ENCODE peak calls at places on chromosomes 16 and 17, in seven cellular contexts. B, N, S, R, X, F and P are unnamed samples.

GRCh38 chr17:32596666-32597065 is 109.9 kb downstream of the CDK5R1 start:
- DNase-seq in B (no peak), F (no peak), N (no peak), X (peak; percentile 26), R (no peak), S (no peak), P (no peak)

GRCh38 chr17:83064021-83064731 is 15.2 kb upstream of the METRNL start:
- DNase-seq in X (no peak), B (no peak), R (peak; percentile 24), N (no peak), S (peak; percentile 12), F (no peak), P (no peak)

GRCh38 chr16:53261276-53261675 is 173.0 kb upstream of the RBL2 start:
- DNase-seq in B (no peak), N (no peak), F (no peak), S (no peak), R (no peak), X (no peak), P (no peak)

GRCh38 chr16:66152841-66153525 is 213.5 kb upstream of the CDH5 start:
- DNase-seq in B (peak; percentile 87), S (no peak), N (no peak), F (no peak), R (no peak), X (no peak), P (no peak)

GRCh38 chr17:33500141-33500540 is 207.0 kb upstream of the ASIC2 start:
- DNase-seq in B (no peak), X (no peak), N (no peak), R (no peak), F (no peak), S (no peak), P (no peak)

GRCh38 chr17:7260601-7261376 is 1.5 kb downstream of the CLDN7 start:
- DNase-seq in R (peak; percentile 47), N (no peak), S (peak; percentile 39), B (no peak), X (peak; percentile 80), F (no peak), P (no peak)

GRCh38 chr16:85126731-85127662 is 14.7 kb upstream of the CIBAR2 start:
- DNase-seq in N (no peak), R (no peak), S (peak; percentile 62), X (peak; percentile 37), F (no peak), B (peak; percentile 81), P (no peak)

GRCh38 chr17:71632328-71632727 is 488.5 kb upstream of the SOX9 start:
- DNase-seq in F (no peak), R (no peak), B (no peak), X (no peak), N (peak; percentile 92), S (no peak), P (no peak)

GRCh38 chr17:35448214-35448898 is at the start of gene SLFN13:
- DNase-seq in N (no peak), R (peak; percentile 87), X (peak; percentile 97), F (peak; percentile 69), B (no peak), S (peak; percentile 86), P (no peak)

GRCh38 chr17:81346908-81347349 is 48.3 kb upstream of the BAHCC1 start:
- DNase-seq in B (no peak), R (no peak), S (no peak), F (no peak), N (no peak), X (no peak), P (no peak)

DNA sequence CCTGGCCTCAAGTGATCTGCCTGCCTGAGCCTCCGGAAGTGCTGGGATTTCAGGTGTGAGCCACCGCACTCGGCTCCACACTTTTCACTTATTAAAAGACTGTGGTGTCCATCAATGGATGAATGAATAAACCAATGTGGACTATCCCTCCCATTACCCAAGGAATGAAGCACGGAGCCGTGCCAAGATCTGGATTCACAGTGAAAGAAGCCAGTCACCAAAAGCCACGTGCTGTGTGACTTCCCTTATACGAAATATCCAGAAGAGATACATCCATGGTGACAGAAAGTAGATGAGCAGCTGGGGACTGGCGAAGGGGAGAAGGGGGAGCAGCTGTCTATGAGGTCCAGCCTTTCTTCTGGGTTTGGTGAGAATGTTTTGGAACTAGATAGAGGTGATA is 48.2 kb upstream of the STH start:
- DNase-seq in R (no peak), F (no peak), N (no peak), S (no peak), X (no peak), B (no peak), P (no peak)
- H3K27me3 ChIP-seq in R (peaks cover 26% of the 10 kb centered on the region), F (peaks cover 11% of the 10 kb centered on the region), N (no peaks in the 10 kb centered on the region), S (no peaks in the 10 kb centered on the region), X (no peaks in the 10 kb centered on the region), B (peaks cover 35% of the 10 kb centered on the region), P (no peaks in the 10 kb centered on the region)

GRCh38 chr17:48571024-48571818 is 6.9 kb downstream of the HOXB4 start:
- DNase-seq in B (no peak), R (no peak), F (no peak), N (no peak), S (no peak), X (no peak), P (no peak)

GRCh38 chr17:48571826-48572417 is 6.2 kb downstream of the HOXB4 start:
- DNase-seq in R (no peak), S (no peak), X (no peak), N (no peak), F (no peak), B (no peak), P (no peak)

GRCh38 chr17:48569676-48570324 is 8.3 kb downstream of the HOXB4 start:
- DNase-seq in F (no peak), B (no peak), S (no peak), X (no peak), R (no peak), N (no peak), P (no peak)

GRCh38 chr17:48568499-48569259 is 9.5 kb downstream of the HOXB4 start:
- DNase-seq in N (no peak), R (no peak), S (no peak), X (no peak), B (no peak), F (no peak), P (no peak)

DNA sequence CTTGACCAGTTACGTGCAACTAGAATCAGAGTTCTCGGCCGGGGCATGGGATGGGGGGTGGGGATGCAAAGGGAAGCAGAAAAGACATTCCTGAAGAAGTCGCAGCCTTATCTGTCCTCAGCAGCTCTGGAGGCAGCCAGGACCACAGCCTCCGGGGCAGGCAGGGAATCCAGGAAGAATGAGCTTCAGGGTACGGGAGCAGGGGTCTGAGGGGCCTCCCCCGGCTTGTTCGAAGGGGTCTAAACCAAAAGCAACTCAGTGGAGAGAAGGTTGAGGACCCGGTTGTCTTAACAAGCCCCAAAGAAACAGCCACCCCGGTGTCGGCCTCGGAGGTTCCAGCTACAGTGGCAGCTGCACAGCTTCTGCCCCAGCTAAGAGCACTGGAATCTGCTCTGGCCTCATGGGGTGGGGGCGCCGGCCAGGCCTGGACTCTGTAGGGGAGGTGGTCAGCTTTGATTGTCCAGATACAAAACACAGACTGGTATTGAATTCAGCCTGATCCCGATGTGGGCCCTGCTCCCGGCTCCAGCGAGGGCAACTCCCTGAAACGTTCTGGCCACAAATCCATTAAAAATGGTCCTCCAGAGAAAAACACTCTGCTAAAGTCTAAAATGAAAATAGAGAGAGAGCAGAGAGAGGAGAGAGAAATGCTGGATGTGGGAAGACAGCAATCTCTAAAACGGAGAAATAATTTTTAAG is 7.7 kb downstream of the HOXB4 start:
- DNase-seq in S (no peak), X (peak; percentile 90), F (no peak), B (no peak), R (no peak), N (no peak), P (no peak)
- H3K27me3 ChIP-seq in S (peaks cover 5% of the 10 kb centered on the region), X (peaks cover 84% of the 10 kb centered on the region), F (no peaks in the 10 kb centered on the region), B (no peaks in the 10 kb centered on the region), R (peaks cover 52% of the 10 kb centered on the region), N (no peaks in the 10 kb centered on the region), P (no peaks in the 10 kb centered on the region)

GRCh38 chr17:79799538-79800324 is 2.9 kb upstream of the CBX8 start:
- DNase-seq in N (no peak), S (no peak), B (no peak), X (no peak), F (no peak), R (no peak), P (no peak)
- H3K27me3 ChIP-seq in N (no peaks in the 10 kb centered on the region), S (no peaks in the 10 kb centered on the region), B (peaks cover 69% of the 10 kb centered on the region), X (peaks cover 85% of the 10 kb centered on the region), F (peaks cover 70% of the 10 kb centered on the region), R (peaks cover 74% of the 10 kb centered on the region), P (peaks cover under 1% of the 10 kb centered on the region)

GRCh38 chr17:74734256-74734655 is 2.8 kb upstream of the RAB37 start:
- DNase-seq in X (no peak), N (no peak), R (no peak), F (no peak), B (no peak), S (no peak), P (no peak)

GRCh38 chr17:74738051-74738996 is 1.3 kb downstream of the RAB37 start:
- DNase-seq in R (peak; percentile 65), N (no peak), F (peak; percentile 68), X (no peak), B (no peak), S (no peak), P (no peak)

GRCh38 chr17:74737299-74738050 is 419 bp downstream of the RAB37 start:
- DNase-seq in X (peak; percentile 96), N (peak; percentile 59), R (no peak), B (no peak), F (peak; percentile 53), S (no peak), P (no peak)

GRCh38 chr17:74739227-74739831 is 2.3 kb downstream of the RAB37 start:
- DNase-seq in X (no peak), N (no peak), S (no peak), F (no peak), B (no peak), R (no peak), P (no peak)

GRCh38 chr17:74736423-74737298 is at the start of gene RAB37:
- DNase-seq in R (peak; percentile 54), F (peak; percentile 38), N (peak; percentile 47), S (peak; percentile 60), X (peak; percentile 86), B (no peak), P (no peak)
- H3K27me3 ChIP-seq in R (peaks cover 31% of the 10 kb centered on the region), F (no peaks in the 10 kb centered on the region), N (no peaks in the 10 kb centered on the region), S (no peaks in the 10 kb centered on the region), X (no peaks in the 10 kb centered on the region), B (peaks cover 43% of the 10 kb centered on the region), P (peaks cover 3% of the 10 kb centered on the region)

GRCh38 chr16:11225677-11226549 is 30.1 kb downstream of the SOCS1 start:
- DNase-seq in F (no peak), X (no peak), S (no peak), N (no peak), R (no peak), B (no peak), P (no peak)
- H3K27me3 ChIP-seq in F (no peaks in the 10 kb centered on the region), X (no peaks in the 10 kb centered on the region), S (no peaks in the 10 kb centered on the region), N (no peaks in the 10 kb centered on the region), R (no peaks in the 10 kb centered on the region), B (no peaks in the 10 kb centered on the region), P (no peaks in the 10 kb centered on the region)